ENCODE peak calls at places on chromosomes 5 and 9, in five cellular contexts. One of them, this sample, is unnamed.

GRCh38 chr9:122005597-122005996 is 87.5 kb downstream of the TTLL11 start:
- DNase-seq in upper lobe of left lung: no peak
- DNase-seq in OCI-LY7: no peak
- DNase-seq in heart left ventricle: no peak
- DNase-seq in PC-9: peak; percentile 43
- DNase-seq in this sample: no peak

GRCh38 chr5:37888476-37888875 is 48.6 kb upstream of the GDNF start:
- DNase-seq in upper lobe of left lung: no peak
- DNase-seq in OCI-LY7: no peak
- DNase-seq in heart left ventricle: no peak
- DNase-seq in PC-9: peak; percentile 25
- DNase-seq in this sample: no peak

GRCh38 chr9:15468113-15468512 is 42.7 kb downstream of the PSIP1 start:
- DNase-seq in upper lobe of left lung: no peak
- DNase-seq in OCI-LY7: no peak
- DNase-seq in heart left ventricle: no peak
- DNase-seq in PC-9: no peak
- DNase-seq in this sample: no peak

GRCh38 chr5:115795700-115796099 is 20.8 kb downstream of the CDO1 start:
- DNase-seq in upper lobe of left lung: no peak
- DNase-seq in OCI-LY7: no peak
- DNase-seq in heart left ventricle: no peak
- DNase-seq in PC-9: no peak
- DNase-seq in this sample: no peak

GRCh38 chr9:107292811-107293554 is 9.9 kb downstream of the RAD23B start:
- DNase-seq in upper lobe of left lung: no peak
- DNase-seq in OCI-LY7: no peak
- DNase-seq in heart left ventricle: no peak
- DNase-seq in PC-9: no peak
- DNase-seq in this sample: no peak

GRCh38 chr5:76836585-76836984 is 13.2 kb upstream of the S100Z start:
- DNase-seq in upper lobe of left lung: no peak
- DNase-seq in OCI-LY7: no peak
- DNase-seq in heart left ventricle: no peak
- DNase-seq in PC-9: no peak
- DNase-seq in this sample: no peak

GRCh38 chr5:82387041-82387818 is 109.1 kb upstream of the RPS23 start:
- DNase-seq in upper lobe of left lung: no peak
- DNase-seq in OCI-LY7: no peak
- DNase-seq in heart left ventricle: no peak
- DNase-seq in PC-9: no peak
- DNase-seq in this sample: no peak

GRCh38 chr5:98193921-98194760 is 579.3 kb upstream of the RGMB start:
- DNase-seq in upper lobe of left lung: no peak
- DNase-seq in OCI-LY7: no peak
- DNase-seq in heart left ventricle: no peak
- DNase-seq in PC-9: no peak
- DNase-seq in this sample: no peak

GRCh38 chr9:77793909-77794308 is 145.8 kb upstream of the GNA14 start:
- DNase-seq in upper lobe of left lung: no peak
- DNase-seq in OCI-LY7: no peak
- DNase-seq in heart left ventricle: no peak
- DNase-seq in PC-9: peak; percentile 9
- DNase-seq in this sample: no peak

GRCh38 chr5:116765441-116765840 is 190.8 kb upstream of the SEMA6A start:
- DNase-seq in upper lobe of left lung: no peak
- DNase-seq in OCI-LY7: no peak
- DNase-seq in heart left ventricle: no peak
- DNase-seq in PC-9: no peak
- DNase-seq in this sample: no peak

GRCh38 chr5:67732921-67733320 is 482.6 kb upstream of the PIK3R1 start:
- DNase-seq in upper lobe of left lung: no peak
- DNase-seq in OCI-LY7: no peak
- DNase-seq in heart left ventricle: no peak
- DNase-seq in PC-9: no peak
- DNase-seq in this sample: no peak

GRCh38 chr5:18652404-18653215 is 1018.4 kb downstream of the TAF11L14 start:
- DNase-seq in upper lobe of left lung: no peak
- DNase-seq in OCI-LY7: no peak
- DNase-seq in heart left ventricle: no peak
- DNase-seq in PC-9: no peak
- DNase-seq in this sample: no peak

GRCh38 chr9:120856700-120857099 is 14.0 kb upstream of the PSMD5 start:
- DNase-seq in upper lobe of left lung: no peak
- DNase-seq in OCI-LY7: no peak
- DNase-seq in heart left ventricle: no peak
- DNase-seq in PC-9: no peak
- DNase-seq in this sample: no peak

GRCh38 chr9:26809795-26810194 is 82.8 kb downstream of the CAAP1 start:
- DNase-seq in upper lobe of left lung: no peak
- DNase-seq in OCI-LY7: no peak
- DNase-seq in heart left ventricle: no peak
- DNase-seq in PC-9: no peak
- DNase-seq in this sample: no peak

GRCh38 chr9:126700296-126700695 is 86.6 kb downstream of the LMX1B start:
- DNase-seq in upper lobe of left lung: no peak
- DNase-seq in OCI-LY7: no peak
- DNase-seq in heart left ventricle: no peak
- DNase-seq in PC-9: no peak
- DNase-seq in this sample: no peak

GRCh38 chr9:132032584-132032945 is 47.1 kb downstream of the MED27 start:
- DNase-seq in upper lobe of left lung: peak; percentile 75
- DNase-seq in OCI-LY7: no peak
- DNase-seq in heart left ventricle: no peak
- DNase-seq in PC-9: no peak
- DNase-seq in this sample: no peak

GRCh38 chr9:77556396-77556795 is 91.7 kb downstream of the GNA14 start:
- DNase-seq in upper lobe of left lung: no peak
- DNase-seq in OCI-LY7: no peak
- DNase-seq in heart left ventricle: no peak
- DNase-seq in PC-9: no peak
- DNase-seq in this sample: no peak

GRCh38 chr9:102049586-102050246 is 311.3 kb upstream of the GRIN3A start:
- DNase-seq in upper lobe of left lung: no peak
- DNase-seq in OCI-LY7: no peak
- DNase-seq in heart left ventricle: no peak
- DNase-seq in PC-9: no peak
- DNase-seq in this sample: no peak

GRCh38 chr5:177362871-177363507 is 5.3 kb downstream of the RGS14 start:
- DNase-seq in upper lobe of left lung: peak; percentile 80
- DNase-seq in OCI-LY7: peak; percentile 48
- DNase-seq in heart left ventricle: peak; percentile 71
- DNase-seq in PC-9: peak; percentile 80
- DNase-seq in this sample: peak; percentile 72

GRCh38 chr9:108476574-108476973 is 379.2 kb downstream of the ACTL7B start:
- DNase-seq in upper lobe of left lung: no peak
- DNase-seq in OCI-LY7: no peak
- DNase-seq in heart left ventricle: no peak
- DNase-seq in PC-9: no peak
- DNase-seq in this sample: no peak

GRCh38 chr5:43631182-43631910 is 28.4 kb downstream of the NNT start:
- DNase-seq in upper lobe of left lung: peak; percentile 32
- DNase-seq in OCI-LY7: peak; percentile 78
- DNase-seq in heart left ventricle: no peak
- DNase-seq in PC-9: peak; percentile 48
- DNase-seq in this sample: peak; percentile 74

GRCh38 chr5:144309265-144309664 is 138.6 kb downstream of the KCTD16 start:
- DNase-seq in upper lobe of left lung: no peak
- DNase-seq in OCI-LY7: no peak
- DNase-seq in heart left ventricle: no peak
- DNase-seq in PC-9: no peak
- DNase-seq in this sample: no peak

GRCh38 chr9:127682351-127683136 is 24.2 kb upstream of the CFAP157 start:
- DNase-seq in upper lobe of left lung: no peak
- DNase-seq in OCI-LY7: no peak
- DNase-seq in heart left ventricle: no peak
- DNase-seq in PC-9: no peak
- DNase-seq in this sample: no peak

GRCh38 chr9:94919376-94920098 is 193.0 kb downstream of the AOPEP start:
- DNase-seq in upper lobe of left lung: peak; percentile 59
- DNase-seq in OCI-LY7: no peak
- DNase-seq in heart left ventricle: no peak
- DNase-seq in PC-9: peak; percentile 91
- DNase-seq in this sample: no peak

GRCh38 chr9:25177858-25178257 is 500.4 kb downstream of the TUSC1 start:
- DNase-seq in upper lobe of left lung: no peak
- DNase-seq in OCI-LY7: no peak
- DNase-seq in heart left ventricle: no peak
- DNase-seq in PC-9: no peak
- DNase-seq in this sample: no peak
- H3K9me3 ChIP-seq in upper lobe of left lung: no peaks in the 10 kb centered on the region
- H3K9me3 ChIP-seq in OCI-LY7: no peaks in the 10 kb centered on the region
- H3K9me3 ChIP-seq in heart left ventricle: no peaks in the 10 kb centered on the region
- H3K9me3 ChIP-seq in PC-9: no peaks in the 10 kb centered on the region
- H3K9me3 ChIP-seq in this sample: peaks cover 15% of the 10 kb centered on the region

DNA sequence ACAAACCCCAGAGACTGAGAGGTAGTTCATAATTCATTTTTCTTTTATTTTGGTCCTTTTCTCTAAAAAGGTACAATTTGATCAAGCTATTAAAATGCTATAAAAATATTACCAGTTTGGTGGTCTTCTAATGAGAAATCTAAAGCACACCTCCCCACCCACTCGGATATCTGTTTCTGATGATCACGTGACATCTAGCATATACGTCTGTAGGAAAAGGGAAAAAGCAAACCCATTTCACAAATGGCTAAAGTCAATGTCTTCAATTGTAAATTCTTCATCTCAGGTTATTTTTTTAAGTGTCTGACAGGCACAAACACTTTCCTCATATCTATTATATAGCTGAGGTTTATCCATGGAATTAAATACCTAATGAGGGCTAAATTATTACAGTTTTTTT is 18.9 kb downstream of the ZNF354A start:
- DNase-seq in upper lobe of left lung: no peak
- DNase-seq in OCI-LY7: no peak
- DNase-seq in heart left ventricle: no peak
- DNase-seq in PC-9: no peak
- DNase-seq in this sample: no peak
- H3K9me3 ChIP-seq in upper lobe of left lung: peaks cover 90% of the 10 kb centered on the region
- H3K9me3 ChIP-seq in OCI-LY7: peaks cover 50% of the 10 kb centered on the region
- H3K9me3 ChIP-seq in heart left ventricle: peaks cover 99% of the 10 kb centered on the region
- H3K9me3 ChIP-seq in PC-9: peaks cover 72% of the 10 kb centered on the region
- H3K9me3 ChIP-seq in this sample: peaks cover 80% of the 10 kb centered on the region

DNA sequence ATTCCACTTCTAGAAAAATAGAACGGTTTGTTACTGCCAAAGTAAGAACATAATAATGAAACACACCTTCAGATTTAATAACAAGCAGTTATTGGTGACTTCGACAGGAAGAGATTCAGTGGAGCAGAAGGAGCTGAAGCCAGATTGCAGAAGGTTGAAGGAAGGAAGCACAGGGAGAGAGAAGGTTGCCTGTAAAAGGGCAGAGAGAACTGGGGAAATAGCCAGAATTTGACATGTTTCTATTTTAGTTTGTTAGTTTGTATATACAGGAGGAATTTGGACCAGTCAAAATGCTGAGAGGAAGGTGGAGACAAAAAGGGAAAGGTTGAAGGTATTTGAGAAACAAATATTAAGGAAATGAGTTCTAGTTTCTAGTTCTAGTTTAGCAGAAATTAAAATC is 269.2 kb upstream of the ELAVL2 start:
- DNase-seq in upper lobe of left lung: no peak
- DNase-seq in OCI-LY7: no peak
- DNase-seq in heart left ventricle: no peak
- DNase-seq in PC-9: no peak
- DNase-seq in this sample: no peak
- H3K9me3 ChIP-seq in upper lobe of left lung: no peaks in the 10 kb centered on the region
- H3K9me3 ChIP-seq in OCI-LY7: no peaks in the 10 kb centered on the region
- H3K9me3 ChIP-seq in heart left ventricle: no peaks in the 10 kb centered on the region
- H3K9me3 ChIP-seq in PC-9: no peaks in the 10 kb centered on the region
- H3K9me3 ChIP-seq in this sample: peaks cover 3% of the 10 kb centered on the region

DNA sequence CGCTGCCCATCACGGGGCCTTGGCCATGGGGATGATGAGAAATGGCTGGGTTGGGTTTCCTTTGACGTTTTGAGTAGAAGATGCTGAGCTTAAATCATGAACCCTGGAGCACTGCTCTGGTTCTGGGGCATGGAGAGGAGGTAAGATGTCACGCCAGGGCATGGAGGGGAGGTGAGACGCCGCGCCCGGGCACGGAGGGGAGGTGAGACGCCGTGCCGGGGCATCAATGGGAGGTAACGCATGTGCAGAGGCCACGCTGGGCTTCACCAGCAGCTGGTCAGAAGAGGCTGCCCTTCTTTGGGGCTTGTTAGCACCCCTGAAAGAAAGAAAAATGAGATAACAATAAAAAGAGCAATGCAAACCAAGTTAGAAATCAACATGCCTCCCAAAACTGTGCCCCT is 322.5 kb upstream of the IRX4 start:
- DNase-seq in upper lobe of left lung: no peak
- DNase-seq in OCI-LY7: no peak
- DNase-seq in heart left ventricle: no peak
- DNase-seq in PC-9: no peak
- DNase-seq in this sample: no peak
- H3K9me3 ChIP-seq in upper lobe of left lung: no peaks in the 10 kb centered on the region
- H3K9me3 ChIP-seq in OCI-LY7: no peaks in the 10 kb centered on the region
- H3K9me3 ChIP-seq in heart left ventricle: no peaks in the 10 kb centered on the region
- H3K9me3 ChIP-seq in PC-9: no peaks in the 10 kb centered on the region
- H3K9me3 ChIP-seq in this sample: no peaks in the 10 kb centered on the region

GRCh38 chr9:88421348-88421747 is 33.1 kb downstream of the SPIN1 start:
- DNase-seq in upper lobe of left lung: no peak
- DNase-seq in OCI-LY7: no peak
- DNase-seq in heart left ventricle: no peak
- DNase-seq in PC-9: no peak
- DNase-seq in this sample: no peak
- H3K9me3 ChIP-seq in upper lobe of left lung: peaks cover 12% of the 10 kb centered on the region
- H3K9me3 ChIP-seq in OCI-LY7: peaks cover 28% of the 10 kb centered on the region
- H3K9me3 ChIP-seq in heart left ventricle: peaks cover 6% of the 10 kb centered on the region
- H3K9me3 ChIP-seq in PC-9: peaks cover 32% of the 10 kb centered on the region
- H3K9me3 ChIP-seq in this sample: peaks cover 38% of the 10 kb centered on the region

GRCh38 chr5:146484714-146485391 is 31.1 kb downstream of the GPR151 start:
- DNase-seq in upper lobe of left lung: no peak
- DNase-seq in OCI-LY7: no peak
- DNase-seq in heart left ventricle: no peak
- DNase-seq in PC-9: no peak
- DNase-seq in this sample: no peak
- H3K9me3 ChIP-seq in upper lobe of left lung: no peaks in the 10 kb centered on the region
- H3K9me3 ChIP-seq in OCI-LY7: no peaks in the 10 kb centered on the region
- H3K9me3 ChIP-seq in heart left ventricle: no peaks in the 10 kb centered on the region
- H3K9me3 ChIP-seq in PC-9: no peaks in the 10 kb centered on the region
- H3K9me3 ChIP-seq in this sample: no peaks in the 10 kb centered on the region

GRCh38 chr5:141388661-141389060 is 1.2 kb downstream of the PCDHGB4 start:
- DNase-seq in upper lobe of left lung: no peak
- DNase-seq in OCI-LY7: no peak
- DNase-seq in heart left ventricle: no peak
- DNase-seq in PC-9: no peak
- DNase-seq in this sample: no peak

GRCh38 chr5:141389153-141390042 is 1.9 kb downstream of the PCDHGB4 start:
- DNase-seq in upper lobe of left lung: no peak
- DNase-seq in OCI-LY7: no peak
- DNase-seq in heart left ventricle: no peak
- DNase-seq in PC-9: no peak
- DNase-seq in this sample: no peak

GRCh38 chr5:141393267-141393666 is 834 bp downstream of the PCDHGA8 start:
- DNase-seq in upper lobe of left lung: no peak
- DNase-seq in OCI-LY7: no peak
- DNase-seq in heart left ventricle: no peak
- DNase-seq in PC-9: no peak
- DNase-seq in this sample: no peak

GRCh38 chr5:141398608-141399007 is 861 bp downstream of the PCDHGB5 start:
- DNase-seq in upper lobe of left lung: no peak
- DNase-seq in OCI-LY7: no peak
- DNase-seq in heart left ventricle: no peak
- DNase-seq in PC-9: no peak
- DNase-seq in this sample: no peak

GRCh38 chr5:141392429-141393198 is at the start of gene PCDHGA8:
- DNase-seq in upper lobe of left lung: no peak
- DNase-seq in OCI-LY7: peak; percentile 41
- DNase-seq in heart left ventricle: no peak
- DNase-seq in PC-9: no peak
- DNase-seq in this sample: no peak
- H3K9me3 ChIP-seq in upper lobe of left lung: peaks cover 87% of the 10 kb centered on the region
- H3K9me3 ChIP-seq in OCI-LY7: no peaks in the 10 kb centered on the region
- H3K9me3 ChIP-seq in heart left ventricle: peaks cover 51% of the 10 kb centered on the region
- H3K9me3 ChIP-seq in PC-9: no peaks in the 10 kb centered on the region
- H3K9me3 ChIP-seq in this sample: peaks cover 24% of the 10 kb centered on the region

This sample was measured in CD4-positive, CD25-positive, alpha-beta regulatory T cell.